ENCODE peak calls at places on chromosome 5, in seven cellular contexts. B is cardiac fibroblast; A is ACHN; Y is HT-29; H is activated CD8-positive, alpha-beta T cell treated with anti-CD3 and anti-CD28 coated beads for 36 hours; L is stimulated activated CD4-positive, alpha-beta T cell treated with anti-CD3 and anti-CD28 coated beads, Interleukin-2, amount 100 ng/mL, for 48 hours; W is glomerular endothelial cell. X is an unnamed sample.

GRCh38 chr5:181062631-181063030 is 22.6 kb downstream of the BTNL9 start:
- DNase-seq in H (no peak), W (no peak), Y (no peak), L (no peak), B (no peak), A (no peak), X (no peak)

GRCh38 chr5:39005566-39006232 is 68.5 kb downstream of the RICTOR start:
- DNase-seq in H (no peak), Y (peak), L (no peak), A (no peak), W (no peak), B (peak), X (no peak)

GRCh38 chr5:141618030-141618803 is 583 bp downstream of the DIAPH1 start:
- DNase-seq in H (peak), B (peak), Y (peak), W (no peak), L (peak), A (peak), X (no peak)

GRCh38 chr5:167304834-167305469 is 986.5 kb upstream of the WWC1 start:
- DNase-seq in H (no peak), Y (no peak), L (no peak), B (no peak), A (no peak), W (no peak), X (no peak)

GRCh38 chr5:82641362-82641988 is 363.3 kb upstream of the RPS23 start:
- DNase-seq in B (peak), A (peak), Y (peak), W (peak), L (peak), H (peak), X (peak)

GRCh38 chr5:171258737-171259405 is 50.2 kb upstream of the TLX3 start:
- DNase-seq in A (no peak), H (no peak), W (no peak), B (no peak), L (no peak), Y (no peak), X (no peak)

GRCh38 chr5:110386782-110387181 is 339.7 kb downstream of the TMEM232 start:
- DNase-seq in A (peak), Y (no peak), B (peak), L (no peak), H (no peak), W (no peak), X (no peak)

GRCh38 chr5:157326440-157327023 is 60.6 kb downstream of the CYFIP2 start:
- DNase-seq in H (no peak), A (no peak), B (no peak), Y (peak), W (no peak), L (no peak), X (no peak)

GRCh38 chr5:180343110-180343845 is 9.9 kb downstream of the GFPT2 start:
- DNase-seq in H (no peak), B (peak), W (no peak), L (no peak), Y (no peak), A (no peak), X (no peak)

GRCh38 chr5:169970911-169971436 is 9.3 kb downstream of the INSYN2B start:
- DNase-seq in A (peak), W (peak), B (peak), Y (peak), L (no peak), H (no peak), X (no peak)

GRCh38 chr5:73896117-73896516 is 270.1 kb downstream of the ARHGEF28 start:
- DNase-seq in H (no peak), Y (no peak), A (no peak), B (no peak), W (no peak), L (no peak), X (no peak)

GRCh38 chr5:89728750-89729149 is 680.8 kb downstream of the CETN3 start:
- DNase-seq in W (no peak), H (no peak), L (no peak), B (peak), Y (no peak), A (no peak), X (no peak)

GRCh38 chr5:16081376-16081775 is 98.2 kb downstream of the MARCHF11 start:
- DNase-seq in Y (no peak), L (no peak), H (no peak), B (no peak), A (no peak), W (no peak), X (no peak)

GRCh38 chr5:87845734-87846133 is 422.9 kb downstream of the TMEM161B start:
- DNase-seq in L (no peak), W (no peak), A (no peak), H (no peak), Y (no peak), B (no peak), X (no peak)

GRCh38 chr5:127567026-127567768 is 49.8 kb downstream of the PRRC1 start:
- DNase-seq in Y (no peak), H (peak), L (no peak), B (no peak), W (no peak), A (no peak), X (peak)

GRCh38 chr5:154058055-154059038 is 19.6 kb downstream of the MFAP3 start:
- DNase-seq in H (peak), W (no peak), L (no peak), B (peak), Y (peak), A (no peak), X (no peak)

GRCh38 chr5:9207820-9208418 is 338.0 kb downstream of the SEMA5A start:
- DNase-seq in W (peak), A (peak), H (no peak), L (no peak), B (peak), Y (peak), X (no peak)

GRCh38 chr5:95600557-95600956 is 19.3 kb upstream of the GPR150 start:
- DNase-seq in A (no peak), Y (no peak), W (no peak), B (peak), H (no peak), L (no peak), X (no peak)

GRCh38 chr5:34519489-34520220 is 136.5 kb upstream of the RAI14 start:
- DNase-seq in A (no peak), L (no peak), Y (no peak), H (no peak), W (no peak), B (peak), X (no peak)

GRCh38 chr5:63573402-63573801 is 388.8 kb downstream of the HTR1A start:
- DNase-seq in B (no peak), H (no peak), W (no peak), A (no peak), L (no peak), Y (no peak), X (no peak)

GRCh38 chr5:53167836-53168235 is 58.3 kb upstream of the MOCS2 start:
- DNase-seq in B (peak), A (no peak), W (no peak), H (no peak), Y (no peak), L (no peak), X (no peak)

GRCh38 chr5:172918421-172919371 is 40.5 kb upstream of the RPL26L1 start:
- DNase-seq in W (no peak), L (no peak), H (peak), B (no peak), Y (peak), A (no peak), X (no peak)

GRCh38 chr5:35672995-35673394 is 55.3 kb downstream of the SPEF2 start:
- DNase-seq in H (peak), B (no peak), Y (no peak), W (no peak), L (peak), A (no peak), X (no peak)

GRCh38 chr5:65133473-65134110 is 348.1 kb downstream of the ADAMTS6 start:
- DNase-seq in H (no peak), W (no peak), Y (no peak), L (no peak), A (no peak), B (no peak), X (no peak)

GRCh38 chr5:178225174-178225573 is 7.4 kb downstream of the PHYKPL start:
- DNase-seq in Y (no peak), A (no peak), L (no peak), B (no peak), H (no peak), W (no peak), X (no peak)

GRCh38 chr5:125139590-125139989 is 393.2 kb upstream of the ZNF608 start:
- DNase-seq in Y (no peak), A (no peak), H (no peak), L (no peak), W (no peak), B (no peak), X (no peak)

GRCh38 chr5:179414459-179415215 is 69.4 kb upstream of the ADAMTS2 start:
- DNase-seq in B (no peak), L (no peak), H (no peak), Y (no peak), A (no peak), W (no peak), X (no peak)

GRCh38 chr5:38556115-38556598 is 289 bp downstream of the LIFR start:
- DNase-seq in H (peak), W (no peak), Y (no peak), A (no peak), B (no peak), L (no peak), X (peak)

GRCh38 chr5:113507601-113508000 is 5.9 kb upstream of the YTHDC2 start:
- DNase-seq in B (no peak), A (no peak), H (no peak), L (no peak), W (no peak), Y (no peak), X (no peak)

GRCh38 chr5:10229306-10230048 is 20.2 kb downstream of the ATPSCKMT start:
- DNase-seq in B (peak), Y (peak), A (peak), W (no peak), L (no peak), H (no peak), X (no peak)

GRCh38 chr5:20113031-20113685 is 125.2 kb upstream of the CDH18 start:
- DNase-seq in H (no peak), A (no peak), W (no peak), B (peak), L (no peak), Y (no peak), X (no peak)

GRCh38 chr5:167870055-167870454 is 421.4 kb upstream of the WWC1 start:
- DNase-seq in Y (no peak), H (no peak), W (no peak), B (no peak), A (no peak), L (no peak), X (no peak)

GRCh38 chr5:128778474-128778873 is 186.8 kb upstream of the SLC27A6 start:
- DNase-seq in A (no peak), L (no peak), H (no peak), B (peak), W (no peak), Y (no peak), X (no peak)

GRCh38 chr5:57692582-57693487 is 210.2 kb upstream of the ACTBL2 start:
- DNase-seq in H (peak), L (peak), W (peak), A (peak), B (peak), Y (peak), X (no peak)

GRCh38 chr5:4204616-4205151 is 609.1 kb downstream of the IRX1 start:
- DNase-seq in L (no peak), A (no peak), B (no peak), Y (no peak), H (no peak), W (no peak), X (no peak)

GRCh38 chr5:148786456-148786855 is 40.0 kb upstream of the ADRB2 start:
- DNase-seq in A (no peak), H (no peak), Y (no peak), B (no peak), W (no peak), L (no peak), X (no peak)

GRCh38 chr5:59358497-59358896 is 535.0 kb downstream of the PDE4D start:
- DNase-seq in H (no peak), B (peak), L (no peak), Y (no peak), W (no peak), A (no peak), X (no peak)

GRCh38 chr5:37663538-37663937 is 176.3 kb downstream of the GDNF start:
- DNase-seq in L (no peak), A (no peak), Y (no peak), B (no peak), H (no peak), W (no peak), X (no peak)

GRCh38 chr5:150999704-151000452 is 20.5 kb upstream of the GPX3 start:
- DNase-seq in Y (no peak), B (peak), A (no peak), L (no peak), H (no peak), W (no peak), X (no peak)

GRCh38 chr5:175657593-175658271 is at the start of gene HRH2:
- DNase-seq in Y (no peak), A (peak), W (no peak), H (peak), B (peak), L (peak), X (no peak)